ENCODE peak calls at places on chromosomes 12 and 14, in nine cellular contexts. Y is upper lobe of right lung, S is A549, Z is right atrium auricular region, E is Caco-2, N is fibroblast of lung, Q is HepG2, X is uterus, T is mucosa of descending colon. B is an unnamed sample. For H3K4me1, the result is how much of the 10 kb centered on the place peaks cover.

GRCh38 chr12:121688966-121689365 is 19.5 kb upstream of the MORN3 start:
- DNase-seq in Y (no peak), S (no peak), Z (no peak), E (no peak), N (no peak), Q (peak), X (no peak), T (no peak), B (no peak)

GRCh38 chr14:26596722-26597030 is 1.2 kb downstream of the NOVA1 start:
- DNase-seq in Y (peak), S (no peak), Z (no peak), E (no peak), N (peak), Q (no peak), X (peak), T (no peak), B (no peak)

GRCh38 chr14:85301506-85301905 is 228.4 kb upstream of the FLRT2 start:
- DNase-seq in Y (no peak), S (no peak), Z (no peak), E (no peak), N (no peak), Q (no peak), X (no peak), T (no peak), B (no peak)

GRCh38 chr12:28652239-28652638 is 462.0 kb downstream of the CCDC91 start:
- DNase-seq in Y (no peak), S (no peak), Z (no peak), E (no peak), N (peak), Q (no peak), X (no peak), T (no peak), B (no peak)

GRCh38 chr12:108888031-108888430 is 8.1 kb downstream of the DAO start:
- DNase-seq in Y (no peak), S (no peak), Z (no peak), E (no peak), N (no peak), Q (no peak), X (no peak), T (no peak), B (no peak)

GRCh38 chr14:25111061-25111601 is 61.2 kb upstream of the STXBP6 start:
- DNase-seq in Y (no peak), S (no peak), Z (peak), E (no peak), N (peak), Q (peak), X (no peak), T (no peak), B (no peak)

GRCh38 chr14:36944307-36945010 is 227.9 kb downstream of the SLC25A21 start:
- DNase-seq in Y (no peak), S (no peak), Z (no peak), E (no peak), N (peak), Q (no peak), X (no peak), T (no peak), B (no peak)

GRCh38 chr12:31474751-31475150 is 116.2 kb downstream of the DENND5B start:
- DNase-seq in Y (no peak), S (no peak), Z (no peak), E (no peak), N (no peak), Q (no peak), X (no peak), T (no peak), B (no peak)

GRCh38 chr14:94623856-94624499 is 11.8 kb downstream of the SERPINA3 start:
- DNase-seq in Y (no peak), S (no peak), Z (no peak), E (no peak), N (no peak), Q (no peak), X (no peak), T (no peak), B (no peak)

GRCh38 chr12:70576341-70577282 is 60.6 kb downstream of the PTPRB start:
- DNase-seq in Y (no peak), S (peak), Z (no peak), E (no peak), N (peak), Q (peak), X (no peak), T (no peak), B (no peak)

GRCh38 chr14:105087308-105087962 is 22.2 kb upstream of the GPR132 start:
- DNase-seq in Y (peak), S (peak), Z (no peak), E (peak), N (peak), Q (no peak), X (peak), T (peak), B (peak)

GRCh38 chr12:111405856-111406473 is at the start of gene SH2B3:
- DNase-seq in Y (no peak), S (peak), Z (no peak), E (peak), N (peak), Q (no peak), X (peak), T (no peak), B (no peak)

GRCh38 chr14:55125403-55125802 is 3.6 kb upstream of the LGALS3 start:
- DNase-seq in Y (no peak), S (no peak), Z (peak), E (no peak), N (no peak), Q (no peak), X (no peak), T (peak), B (peak)

GRCh38 chr12:12206776-12207388 is 60.0 kb downstream of the LRP6 start:
- DNase-seq in Y (no peak), S (no peak), Z (no peak), E (no peak), N (no peak), Q (peak), X (no peak), T (no peak), B (no peak)

GRCh38 chr12:33825442-33825841 is 196.9 kb upstream of the ALG10 start:
- DNase-seq in Y (no peak), S (no peak), Z (no peak), E (no peak), N (no peak), Q (no peak), X (no peak), T (no peak), B (no peak)

GRCh38 chr12:67441736-67442346 is 172.7 kb downstream of the CAND1 start:
- DNase-seq in Y (peak), S (peak), Z (peak), E (peak), N (peak), Q (peak), X (peak), T (peak), B (peak)

GRCh38 chr12:117034691-117035090 is 64.5 kb downstream of the TESC start:
- DNase-seq in Y (no peak), S (no peak), Z (no peak), E (no peak), N (no peak), Q (no peak), X (no peak), T (no peak), B (no peak)

GRCh38 chr14:67429651-67430205 is 17.8 kb upstream of the PLEK2 start:
- DNase-seq in Y (no peak), S (no peak), Z (no peak), E (no peak), N (no peak), Q (no peak), X (no peak), T (no peak), B (no peak)

GRCh38 chr14:21263284-21264024 is 5.8 kb downstream of the HNRNPC start:
- DNase-seq in Y (no peak), S (no peak), Z (no peak), E (no peak), N (peak), Q (no peak), X (no peak), T (no peak), B (no peak)

GRCh38 chr12:127295630-127296029 is 971.3 kb upstream of the TMEM132C start:
- DNase-seq in Y (no peak), S (no peak), Z (peak), E (no peak), N (no peak), Q (no peak), X (no peak), T (no peak), B (no peak)

GRCh38 chr12:114812858-114813761 is 129.1 kb upstream of the TBX3 start:
- DNase-seq in Y (no peak), S (peak), Z (no peak), E (no peak), N (peak), Q (peak), X (peak), T (no peak), B (no peak)

GRCh38 chr12:53775478-53776145 is 23.8 kb upstream of the CISTR start:
- DNase-seq in Y (no peak), S (no peak), Z (peak), E (no peak), N (peak), Q (no peak), X (peak), T (no peak), B (no peak)

GRCh38 chr14:28143340-28143739 is 623.2 kb upstream of the FOXG1 start:
- DNase-seq in Y (no peak), S (no peak), Z (no peak), E (no peak), N (no peak), Q (no peak), X (no peak), T (no peak), B (no peak)

GRCh38 chr12:71746983-71747611 is 7.6 kb upstream of the RAB21 start:
- DNase-seq in Y (no peak), S (peak), Z (no peak), E (peak), N (peak), Q (peak), X (peak), T (no peak), B (no peak)

GRCh38 chr12:12265571-12266388 is 1.1 kb downstream of the LRP6 start:
- DNase-seq in Y (no peak), S (no peak), Z (no peak), E (no peak), N (peak), Q (no peak), X (no peak), T (no peak), B (no peak)

GRCh38 chr12:28457785-28458184 is 267.5 kb downstream of the CCDC91 start:
- DNase-seq in Y (no peak), S (no peak), Z (no peak), E (no peak), N (no peak), Q (no peak), X (no peak), T (no peak), B (no peak)

GRCh38 chr12:5442251-5443006 is 10.5 kb downstream of the NTF3 start:
- DNase-seq in Y (no peak), S (peak), Z (no peak), E (peak), N (peak), Q (peak), X (no peak), T (no peak), B (no peak)

GRCh38 chr12:29073631-29074239 is 75.3 kb upstream of the FAR2 start:
- DNase-seq in Y (no peak), S (no peak), Z (no peak), E (no peak), N (peak), Q (peak), X (no peak), T (no peak), B (no peak)

GRCh38 chr12:19018302-19018980 is 111.1 kb upstream of the PLEKHA5 start:
- DNase-seq in Y (no peak), S (no peak), Z (no peak), E (no peak), N (peak), Q (no peak), X (no peak), T (no peak), B (no peak)

GRCh38 chr14:92108345-92109254 is 2.2 kb upstream of the ATXN3 start:
- DNase-seq in Y (no peak), S (no peak), Z (no peak), E (no peak), N (no peak), Q (peak), X (no peak), T (no peak), B (no peak)

GRCh38 chr14:105294142-105294597 is 6.6 kb downstream of the BRF1 start:
- DNase-seq in Y (no peak), S (no peak), Z (peak), E (no peak), N (no peak), Q (no peak), X (no peak), T (no peak), B (no peak)

GRCh38 chr14:68020999-68021663 is 201.6 kb downstream of the RAD51B start:
- DNase-seq in Y (no peak), S (no peak), Z (no peak), E (no peak), N (no peak), Q (no peak), X (no peak), T (no peak), B (no peak)

GRCh38 chr12:76340680-76341435 is 7.4 kb downstream of the BBS10 start:
- DNase-seq in Y (no peak), S (no peak), Z (no peak), E (no peak), N (peak), Q (no peak), X (no peak), T (no peak), B (no peak)

GRCh38 chr14:65941091-65941490 is 528.6 kb downstream of the FUT8 start:
- DNase-seq in Y (no peak), S (no peak), Z (no peak), E (no peak), N (no peak), Q (no peak), X (no peak), T (no peak), B (no peak)

GRCh38 chr14:89332031-89332430 is 85.0 kb downstream of the FOXN3 start:
- DNase-seq in Y (no peak), S (no peak), Z (no peak), E (no peak), N (peak), Q (no peak), X (no peak), T (no peak), B (no peak)

GRCh38 chr14:68782091-68782981 is 10.5 kb downstream of the ZFP36L1 start:
- DNase-seq in Y (no peak), S (no peak), Z (peak), E (peak), N (no peak), Q (no peak), X (peak), T (no peak), B (no peak)

GRCh38 chr14:55707365-55707804 is 127.4 kb downstream of the KTN1 start:
- DNase-seq in Y (no peak), S (peak), Z (no peak), E (no peak), N (peak), Q (peak), X (no peak), T (no peak), B (no peak)

GRCh38 chr12:4909397-4909733 is 340 bp upstream of the KCNA1 start:
- DNase-seq in Y (no peak), S (no peak), Z (no peak), E (no peak), N (no peak), Q (no peak), X (no peak), T (no peak), B (no peak)

GRCh38 chr12:46442723-46443122 is 70.2 kb upstream of the SLC38A2 start:
- DNase-seq in Y (no peak), S (no peak), Z (no peak), E (no peak), N (no peak), Q (no peak), X (no peak), T (no peak), B (no peak)

GRCh38 chr12:106733660-106734059 is 40.8 kb upstream of the RIC8B start:
- DNase-seq in Y (no peak), S (no peak), Z (no peak), E (no peak), N (peak), Q (no peak), X (no peak), T (no peak), B (no peak)

DNA sequence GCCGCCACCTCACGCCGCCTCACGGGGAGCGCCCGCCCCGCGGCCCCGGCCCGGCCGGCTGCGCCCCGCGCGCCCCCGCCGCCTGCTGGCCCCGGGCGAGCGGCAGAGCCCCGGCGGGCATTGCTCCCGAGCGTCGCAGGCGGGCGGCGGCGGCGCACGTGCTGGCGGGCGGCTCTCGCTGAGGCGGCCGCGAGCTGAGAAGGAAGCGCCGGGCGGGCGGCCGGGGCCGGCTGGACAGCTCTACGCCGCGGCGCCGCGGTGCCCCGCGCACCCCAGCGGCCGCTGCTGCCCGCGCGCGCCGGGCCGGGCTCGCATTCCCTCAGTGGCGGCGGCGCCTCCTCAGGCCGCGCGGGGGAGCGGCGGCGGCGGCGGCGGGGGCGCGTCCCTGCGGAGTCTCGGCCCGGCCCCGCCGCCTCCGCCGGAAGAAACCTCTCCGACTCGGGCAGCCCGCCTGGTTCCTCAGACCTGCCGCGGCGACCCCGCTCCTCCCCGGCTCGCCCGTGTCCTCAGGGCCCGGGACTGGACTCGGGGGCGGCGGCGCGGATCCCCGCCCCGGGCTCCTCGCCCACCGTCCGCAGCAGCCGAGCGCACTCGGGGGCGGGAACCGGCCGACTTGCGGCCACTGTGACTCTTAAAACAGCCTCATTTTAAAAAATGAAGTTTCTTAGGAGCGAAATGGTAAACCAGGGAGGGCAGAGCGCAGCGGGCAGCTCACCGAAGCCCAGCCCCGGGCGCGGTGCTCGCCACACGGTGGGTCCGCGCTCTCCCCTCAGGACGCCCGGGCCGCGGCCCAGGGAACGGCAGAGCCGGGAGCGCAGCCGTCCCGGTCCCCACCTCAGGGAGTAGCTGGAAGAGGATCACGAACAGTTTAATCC is at the start of gene PITPNM2:
- DNase-seq in Y (peak), S (peak), Z (no peak), E (no peak), N (peak), Q (no peak), X (peak), T (peak), B (peak)
- TF ChIP-seq CTCF in Y (no peak), S (peak), Z (no peak), E (no peak), N (no peak), Q (no peak), X (no peak), T (peak), B (no peak)

GRCh38 chr14:73027984-73028383 is 1.1 kb upstream of the ZFYVE1 start:
- DNase-seq in Y (no peak), S (no peak), Z (no peak), E (no peak), N (no peak), Q (no peak), X (no peak), T (no peak), B (no peak)
- H3K4me1 ChIP-seq in Y (under half), S (under half), Z (under half), E (under half), N (under half), Q (under half), X (under half), T (under half), B (under half)

DNA sequence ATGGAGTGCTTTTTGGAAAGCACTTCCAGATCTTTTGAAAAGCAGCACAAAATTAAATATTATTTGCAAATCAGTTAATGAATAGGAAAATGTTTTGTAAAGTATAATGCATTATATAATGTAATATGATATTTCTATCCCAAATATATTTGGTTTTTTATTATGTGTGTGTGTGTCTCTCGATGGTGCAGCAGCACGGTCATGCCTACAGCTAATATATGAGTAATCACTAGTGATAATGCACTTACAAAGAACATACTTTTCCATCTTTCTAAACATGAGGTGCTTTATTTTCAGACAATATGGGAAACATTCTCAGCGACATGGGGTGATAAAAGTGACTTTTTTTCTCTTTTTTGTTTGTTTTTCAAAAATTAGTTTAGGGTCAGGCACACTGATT is 1.3 kb upstream of the EEA1 start:
- DNase-seq in Y (no peak), S (no peak), Z (no peak), E (no peak), N (peak), Q (no peak), X (no peak), T (no peak), B (no peak)
- H3K4me3 ChIP-seq in Y (peak), S (peak), Z (peak), E (peak), N (peak), Q (no peak), X (peak), T (no peak), B (peak)

GRCh38 chr12:6960291-6961277 is 9.4 kb downstream of the PTPN6 start:
- DNase-seq in Y (peak), S (no peak), Z (no peak), E (no peak), N (peak), Q (no peak), X (no peak), T (peak), B (no peak)
- TF ChIP-seq CTCF in Y (peak), S (no peak), Z (no peak), E (no peak), N (no peak), Q (peak), X (no peak), T (no peak), B (no peak)

DNA sequence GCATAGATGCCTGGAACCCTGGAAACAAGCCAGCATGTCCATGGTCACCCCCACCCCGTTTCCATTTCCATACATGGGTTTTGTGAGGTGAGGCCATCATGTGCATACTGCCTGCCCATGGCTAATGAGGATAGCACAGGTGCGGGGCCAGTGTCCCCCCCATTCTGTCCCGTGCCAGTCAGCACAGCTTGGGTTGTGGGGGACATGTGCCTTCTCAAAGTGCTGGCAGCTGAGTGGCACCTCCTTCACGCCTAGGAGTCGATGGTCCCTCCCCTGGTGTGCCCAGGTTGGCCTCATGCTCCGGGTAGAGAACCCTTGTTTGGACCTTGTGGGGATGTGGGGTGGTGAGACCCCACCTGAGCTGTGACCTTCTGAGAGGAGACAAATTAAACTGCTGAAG is 7.2 kb downstream of the YY1 start:
- DNase-seq in Y (no peak), S (no peak), Z (no peak), E (no peak), N (no peak), Q (no peak), X (no peak), T (no peak), B (no peak)
- H3K4me1 ChIP-seq in Y (half or more), S (half or more), Z (half or more), E (under half), N (under half), Q (half or more), X (under half), T (half or more), B (half or more)

DNA sequence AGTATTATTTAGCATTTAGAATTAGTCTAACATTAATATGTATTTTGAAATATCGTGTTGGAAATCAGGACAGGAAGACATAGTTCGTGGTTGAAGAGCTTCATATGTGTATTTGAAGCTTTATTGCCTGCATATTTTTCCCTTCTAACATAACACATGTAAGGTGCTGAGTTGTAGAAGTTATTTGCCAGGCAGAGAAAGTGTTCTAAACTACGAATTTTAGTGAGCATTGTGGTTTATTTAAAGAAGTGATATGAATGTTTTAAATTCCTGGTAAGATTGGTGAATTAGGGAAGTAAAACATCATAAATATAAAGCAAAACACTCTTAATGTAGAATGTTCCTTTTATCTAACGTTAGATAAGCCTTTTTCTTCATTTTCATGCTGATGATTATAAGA is 2.5 kb downstream of the RASSF3 start:
- DNase-seq in Y (no peak), S (no peak), Z (no peak), E (no peak), N (no peak), Q (no peak), X (no peak), T (no peak), B (no peak)
- H3K4me3 ChIP-seq in Y (peak), S (no peak), Z (peak), E (no peak), N (peak), Q (no peak), X (peak), T (no peak), B (peak)

B was measured in lower lobe of right lung.